ENCODE peak calls at places on chromosomes 13 and 19, in nine cellular contexts. F is tibial nerve, M is stomach, A is K562, N is SK-N-SH, Y is A549, Q is transverse colon, P is ovary, L is sigmoid colon. J is an unnamed sample.

GRCh38 chr19:41811036-41811435 is 14.6 kb downstream of the CEACAM3 start:
- DNase-seq in Q (no peak), P (no peak), A (no peak), M (no peak), L (no peak), F (no peak), Y (no peak), N (no peak), J (no peak)

GRCh38 chr13:114080739-114081561 is 51.5 kb downstream of the RASA3 start:
- DNase-seq in F (peak; percentile 12), M (no peak), Y (no peak), A (no peak), P (peak; percentile 8), Q (peak; percentile 6), N (no peak), L (peak; percentile 54), J (no peak)

GRCh38 chr19:45920458-45920857 is 5.9 kb upstream of the NANOS2 start:
- DNase-seq in Y (no peak), N (no peak), F (no peak), A (no peak), L (no peak), M (no peak), Q (no peak), P (no peak), J (no peak)

GRCh38 chr13:51585234-51585672 is 991 bp downstream of the WDFY2 start:
- DNase-seq in A (no peak), N (no peak), F (no peak), M (no peak), L (no peak), P (no peak), Q (no peak), Y (no peak), J (no peak)

GRCh38 chr13:44809152-44809551 is 180.1 kb downstream of the NUFIP1 start:
- DNase-seq in F (no peak), Y (no peak), M (no peak), N (no peak), A (no peak), Q (no peak), P (no peak), L (no peak), J (no peak)

GRCh38 chr19:955803-956746 is 28.1 kb upstream of the WDR18 start:
- DNase-seq in N (no peak), M (no peak), A (no peak), F (no peak), P (no peak), L (no peak), Q (peak; percentile 41), Y (no peak), J (no peak)

GRCh38 chr13:23500858-23501257 is 67.4 kb upstream of the SACS start:
- DNase-seq in N (no peak), F (no peak), L (no peak), Y (peak; percentile 21), M (no peak), A (no peak), Q (no peak), P (no peak), J (peak; percentile 1)

GRCh38 chr19:39515551-39516191 is 732 bp downstream of the SELENOV start:
- DNase-seq in M (no peak), L (no peak), Q (no peak), P (no peak), F (no peak), Y (no peak), A (no peak), N (no peak), J (no peak)

GRCh38 chr13:110593430-110594130 is 21.8 kb upstream of the NAXD start:
- DNase-seq in M (no peak), Y (peak; percentile 54), A (peak; percentile 44), N (peak; percentile 80), Q (no peak), P (no peak), L (no peak), F (no peak), J (no peak)

GRCh38 chr19:13817018-13817614 is 21.9 kb downstream of the ZSWIM4 start:
- DNase-seq in N (no peak), Q (peak; percentile 82), L (no peak), M (peak; percentile 74), Y (peak; percentile 33), A (peak; percentile 88), P (no peak), F (no peak), J (no peak)

GRCh38 chr19:12769689-12770088 is 5.7 kb downstream of the HOOK2 start:
- DNase-seq in M (peak; percentile 54), L (no peak), Q (peak; percentile 66), A (peak; percentile 63), F (no peak), P (no peak), Y (no peak), N (no peak), J (no peak)

GRCh38 chr19:16449330-16449961 is 22.3 kb downstream of the EPS15L1 start:
- DNase-seq in A (no peak), N (no peak), M (no peak), Y (no peak), Q (no peak), P (no peak), F (no peak), L (no peak), J (no peak)

GRCh38 chr13:43864921-43865320 is 14.6 kb downstream of the CCDC122 start:
- DNase-seq in Q (no peak), F (no peak), Y (no peak), L (no peak), M (no peak), P (no peak), A (no peak), N (no peak), J (no peak)

DNA sequence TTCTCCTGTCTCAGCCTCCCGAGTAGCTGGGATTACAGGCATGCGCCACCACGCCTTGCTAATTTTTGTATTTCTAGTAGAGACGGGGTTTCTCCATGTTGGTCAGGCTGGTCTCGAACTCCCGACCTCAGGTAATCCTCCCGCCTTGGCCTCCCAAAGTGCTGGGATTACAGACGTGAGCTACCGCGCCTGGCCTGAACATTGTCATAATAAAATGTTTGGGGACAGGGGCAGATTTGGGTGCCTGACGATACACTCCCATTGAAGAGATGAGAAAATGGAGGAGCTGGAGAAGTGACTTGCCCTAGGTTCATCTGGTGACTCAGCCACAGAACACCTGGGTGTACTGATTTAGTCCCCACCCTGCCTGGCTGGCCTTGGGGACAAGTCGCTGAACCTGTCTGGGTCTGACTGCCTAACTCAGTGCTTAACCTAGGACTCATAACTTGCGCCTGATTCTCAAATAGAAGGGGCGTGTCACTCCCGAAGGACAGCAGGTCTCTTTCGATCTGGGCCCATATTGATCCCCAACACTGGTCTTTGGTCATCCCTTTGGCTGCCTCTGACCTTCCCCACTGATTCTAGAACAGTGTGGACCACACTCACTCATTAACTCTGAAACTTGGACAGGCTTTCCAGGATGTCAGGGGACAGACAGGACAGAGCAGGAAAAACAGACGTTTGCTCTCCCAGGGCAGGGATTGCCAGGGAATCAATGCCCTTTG is 7.6 kb upstream of the BICRA start:
- DNase-seq in P (no peak), M (peak; percentile 50), N (no peak), F (no peak), A (no peak), Q (peak; percentile 84), Y (no peak), L (no peak), J (no peak)
- TF ChIP-seq EP300 in P (no peak), M (no peak), N (no peak), F (no peak), A (no peak), Q (no peak), Y (no peak), L (no peak), J (no peak)

GRCh38 chr19:11202488-11203193 is 5.3 kb upstream of the KANK2 start:
- DNase-seq in M (no peak), A (no peak), P (peak; percentile 52), Y (no peak), N (no peak), F (no peak), L (no peak), Q (no peak), J (no peak)

GRCh38 chr19:11203194-11204075 is 6.1 kb upstream of the KANK2 start:
- DNase-seq in P (peak; percentile 96), L (peak; percentile 97), F (peak; percentile 65), Q (peak; percentile 67), M (peak; percentile 59), A (peak; percentile 96), Y (peak; percentile 64), N (peak; percentile 93), J (peak; percentile 96)

GRCh38 chr19:11200931-11201330 is 3.6 kb upstream of the KANK2 start:
- DNase-seq in A (no peak), Q (no peak), Y (no peak), L (no peak), F (no peak), N (no peak), P (no peak), M (no peak), J (no peak)

GRCh38 chr19:11200015-11200574 is 2.8 kb upstream of the KANK2 start:
- DNase-seq in M (no peak), Y (no peak), F (no peak), P (no peak), N (no peak), L (no peak), Q (no peak), A (no peak), J (no peak)

GRCh38 chr19:11201791-11202190 is 4.4 kb upstream of the KANK2 start:
- DNase-seq in M (no peak), Y (no peak), F (no peak), N (no peak), A (no peak), Q (no peak), L (no peak), P (no peak), J (no peak)
- TF ChIP-seq EP300 in M (no peak), Y (no peak), F (no peak), N (no peak), A (no peak), Q (no peak), L (no peak), P (no peak), J (no peak)

GRCh38 chr19:33022472-33023116 is 42.1 kb downstream of the RHPN2 start:
- DNase-seq in N (no peak), Y (no peak), P (no peak), M (no peak), A (no peak), L (no peak), F (no peak), Q (no peak), J (no peak)
- TF ChIP-seq EP300 in N (no peak), Y (no peak), P (no peak), M (no peak), A (no peak), L (no peak), F (no peak), Q (no peak), J (no peak)

GRCh38 chr13:108115739-108116138 is 99.6 kb downstream of the LIG4 start:
- DNase-seq in P (no peak), Y (no peak), F (no peak), Q (no peak), L (no peak), M (no peak), N (no peak), A (no peak), J (no peak)

GRCh38 chr13:108121406-108121805 is 93.9 kb downstream of the LIG4 start:
- DNase-seq in M (no peak), Y (no peak), N (no peak), F (no peak), A (no peak), Q (no peak), P (no peak), L (no peak), J (no peak)

DNA sequence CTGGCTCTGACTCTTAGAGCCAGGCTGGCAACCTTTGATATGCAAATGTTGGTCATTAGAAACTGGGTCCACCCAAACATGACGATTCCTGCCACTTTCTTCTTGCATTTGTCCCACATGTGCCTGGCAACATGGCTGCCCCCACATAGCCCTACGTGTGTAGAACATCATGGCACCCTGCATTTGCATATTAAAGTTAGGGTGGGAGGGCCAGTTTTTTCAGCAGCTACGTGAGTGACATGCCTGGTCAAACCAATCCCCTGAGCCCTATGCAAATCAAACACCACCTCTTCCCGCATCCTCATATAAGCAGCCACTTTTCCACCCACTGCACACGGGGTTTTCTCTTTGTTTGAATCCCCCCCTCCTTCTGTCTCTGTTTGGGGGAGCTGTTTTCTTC is 95.0 kb downstream of the LIG4 start:
- DNase-seq in Q (no peak), L (no peak), P (no peak), Y (no peak), F (no peak), N (no peak), A (no peak), M (no peak), J (no peak)
- TF ChIP-seq EP300 in Q (no peak), L (no peak), P (no peak), Y (no peak), F (no peak), N (no peak), A (no peak), M (no peak), J (no peak)